ENCODE peak calls at places on chromosomes 13 and 19, in ten cellular contexts. Z is heart left ventricle, K is body of pancreas, C is HCT116, P is NT2/D1, N is SJSA1, E is right atrium auricular region, T is H1, F is colonic mucosa, R is sigmoid colon. B is an unnamed sample.

GRCh38 chr19:19540707-19541515 is 2.8 kb downstream of the CILP2 start:
- DNase-seq in P (peak; percentile 94), E (no peak), Z (no peak), R (no peak), F (peak; percentile 79), T (peak; percentile 94), C (peak; percentile 93), K (peak; percentile 36), N (no peak), B (peak; percentile 44)

GRCh38 chr19:4134351-4134750 is 10.4 kb upstream of the MAP2K2 start:
- DNase-seq in Z (no peak), F (no peak), C (no peak), P (no peak), E (no peak), N (no peak), K (no peak), R (no peak), T (no peak), B (no peak)

GRCh38 chr19:43407416-43408005 is 7.2 kb upstream of the TEX101 start:
- DNase-seq in F (no peak), E (no peak), Z (no peak), R (no peak), N (no peak), K (no peak), P (no peak), C (no peak), T (no peak), B (no peak)

GRCh38 chr19:3132971-3133792 is 2.7 kb upstream of the GNA15 start:
- DNase-seq in Z (peak; percentile 56), K (no peak), P (no peak), T (no peak), N (no peak), R (no peak), F (no peak), C (no peak), E (peak; percentile 71), B (no peak)

GRCh38 chr13:98416408-98416807 is 160.5 kb downstream of the STK24 start:
- DNase-seq in T (no peak), E (no peak), C (no peak), R (no peak), K (peak; percentile 93), Z (no peak), N (no peak), P (no peak), F (peak; percentile 83), B (peak; percentile 84)

GRCh38 chr19:36215276-36216171 is 618 bp downstream of the ZNF146 start:
- DNase-seq in F (no peak), C (no peak), R (no peak), E (no peak), Z (no peak), K (no peak), P (no peak), N (no peak), T (no peak), B (no peak)

GRCh38 chr19:1577929-1578618 is 9.9 kb upstream of the MEX3D start:
- DNase-seq in F (no peak), K (no peak), T (no peak), R (peak; percentile 63), E (no peak), N (peak; percentile 43), Z (no peak), P (no peak), C (no peak), B (no peak)

GRCh38 chr19:45499196-45500180 is 1.2 kb downstream of the PPM1N start:
- DNase-seq in R (no peak), N (no peak), K (no peak), Z (no peak), E (no peak), F (peak; percentile 78), P (peak; percentile 81), T (peak; percentile 97), C (no peak), B (peak; percentile 72)

GRCh38 chr19:41437944-41438574 is 1.7 kb downstream of the DMAC2 start:
- DNase-seq in E (no peak), K (no peak), C (no peak), T (no peak), N (no peak), F (no peak), R (peak; percentile 38), Z (no peak), P (no peak), B (no peak)

GRCh38 chr13:97224544-97225324 is 2.6 kb downstream of the MBNL2 start:
- DNase-seq in R (no peak), F (peak; percentile 62), C (no peak), Z (no peak), P (no peak), E (no peak), T (no peak), K (peak; percentile 91), N (no peak), B (peak; percentile 85)

GRCh38 chr13:44397766-44398223 is 24.2 kb downstream of the SERP2 start:
- DNase-seq in K (no peak), F (no peak), P (no peak), N (no peak), R (peak; percentile 37), E (no peak), Z (no peak), T (no peak), C (no peak), B (no peak)

GRCh38 chr19:10226376-10227214 is 4.5 kb downstream of the S1PR2 start:
- DNase-seq in N (peak; percentile 47), C (no peak), F (peak; percentile 58), E (peak; percentile 94), P (no peak), K (no peak), T (no peak), R (peak; percentile 96), Z (peak; percentile 65), B (no peak)

GRCh38 chr19:50224986-50225747 is 21.7 kb downstream of the MYH14 start:
- DNase-seq in P (no peak), K (no peak), F (no peak), T (no peak), N (no peak), Z (peak; percentile 28), C (no peak), E (no peak), R (no peak), B (no peak)

GRCh38 chr19:33797821-33798633 is 1.4 kb downstream of the KCTD15 start:
- DNase-seq in N (no peak), R (peak; percentile 81), P (no peak), T (no peak), C (no peak), Z (peak; percentile 83), E (no peak), F (peak; percentile 84), K (peak; percentile 63), B (peak; percentile 30)

GRCh38 chr19:37997911-37998344 is 90.9 kb downstream of the SIPA1L3 start:
- DNase-seq in E (no peak), N (peak; percentile 64), C (peak; percentile 91), Z (peak; percentile 31), K (no peak), F (no peak), P (no peak), R (no peak), T (no peak), B (no peak)

GRCh38 chr19:13872695-13873389 is 4.1 kb upstream of the NANOS3 start:
- DNase-seq in C (no peak), E (no peak), R (no peak), T (no peak), Z (no peak), P (peak; percentile 85), F (peak; percentile 62), N (no peak), K (no peak), B (no peak)

DNA sequence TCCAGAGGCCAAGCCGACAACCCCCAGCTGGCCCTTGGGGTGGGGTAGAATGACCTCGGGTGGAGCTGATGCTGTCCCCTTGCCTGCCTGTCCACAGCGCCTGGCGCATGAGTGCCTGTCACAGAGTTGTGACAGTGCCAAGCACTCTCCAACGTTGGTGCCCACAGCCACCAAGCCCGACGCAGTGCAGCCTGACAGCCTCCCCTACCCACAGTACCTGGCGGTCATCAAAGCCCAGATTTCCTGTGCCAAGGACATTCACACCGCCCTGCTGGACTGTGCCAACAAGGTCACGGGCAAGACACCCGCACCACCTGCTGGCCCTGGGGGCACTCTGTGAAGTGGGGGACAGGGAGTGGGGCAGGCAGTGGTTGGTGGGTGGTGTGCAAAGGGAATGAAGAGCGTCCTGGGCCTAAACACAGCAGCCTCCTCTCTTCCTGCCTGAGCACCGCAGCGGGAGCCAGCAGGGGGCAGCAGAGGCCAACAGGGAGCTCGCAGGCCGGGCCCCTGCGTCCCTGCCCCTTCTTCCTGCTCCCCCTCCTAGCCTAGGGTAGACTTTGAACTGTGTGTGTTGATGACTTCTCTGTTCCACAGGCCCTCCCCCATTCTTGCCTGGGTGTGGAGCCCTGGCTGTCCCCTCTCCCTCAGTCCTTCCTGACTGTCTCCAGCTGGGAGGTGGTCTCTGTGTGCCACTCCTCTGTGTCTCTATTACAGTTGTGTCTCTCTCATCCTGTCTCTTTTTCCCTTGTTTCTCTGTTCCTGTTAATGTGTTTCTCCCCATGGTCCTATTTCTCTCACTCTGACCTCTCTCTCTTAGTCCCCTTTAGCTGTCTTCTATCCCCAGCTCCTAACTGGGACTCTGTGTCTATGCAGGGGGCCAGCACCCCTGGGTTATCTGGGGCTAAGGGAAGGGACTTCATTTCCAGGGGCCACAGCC is 6.5 kb downstream of the MED29 start:
- DNase-seq in Z (peak; percentile 90), C (peak; percentile 72), E (peak; percentile 92), K (peak; percentile 93), T (no peak), R (peak; percentile 96), N (peak; percentile 87), F (peak; percentile 97), P (no peak), B (peak; percentile 98)
- H3K4me3 ChIP-seq in Z (no peak overlapping the region), C (peak overlapping the region; percentile 3), E (no peak overlapping the region), K (no peak overlapping the region), T (no peak overlapping the region), R (no peak overlapping the region), N (no peak overlapping the region), F (peak overlapping the region; percentile 10), P (no peak overlapping the region), B (peak overlapping the region; percentile 24)

DNA sequence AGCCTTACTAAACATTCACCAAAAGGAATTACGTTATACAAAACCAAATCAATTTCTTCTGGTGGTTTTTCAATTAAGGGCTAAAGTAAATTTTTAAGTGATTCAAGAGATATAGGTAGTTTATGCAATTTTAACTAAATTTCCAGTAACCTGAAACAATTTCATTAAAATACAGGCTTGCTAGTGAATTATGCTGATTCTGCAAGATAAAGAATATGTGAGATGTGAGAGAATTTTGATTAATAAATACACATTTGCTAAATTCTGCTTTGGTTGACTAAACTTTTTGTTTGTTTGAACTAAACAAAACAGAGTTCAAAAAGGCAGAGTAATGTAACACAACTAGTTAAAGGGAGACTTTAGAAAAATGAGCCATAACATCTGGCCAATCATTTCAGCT is 27.1 kb downstream of the FGF14 start:
- DNase-seq in E (no peak), K (no peak), P (no peak), R (no peak), C (no peak), N (no peak), T (no peak), F (no peak), Z (no peak), B (no peak)
- H3K4me1 ChIP-seq in E (no peaks in the 10 kb centered on the region), K (no peaks in the 10 kb centered on the region), P (no peaks in the 10 kb centered on the region), R (no peaks in the 10 kb centered on the region), C (no peaks in the 10 kb centered on the region), N (no peaks in the 10 kb centered on the region), T (no peaks in the 10 kb centered on the region), F (no peaks in the 10 kb centered on the region), Z (no peaks in the 10 kb centered on the region), B (no peaks in the 10 kb centered on the region)

GRCh38 chr13:41427700-41428099 is 29.6 kb upstream of the RGCC start:
- DNase-seq in Z (no peak), F (no peak), R (no peak), P (no peak), C (no peak), E (no peak), T (no peak), N (no peak), K (no peak), B (no peak)
- H3K4me3 ChIP-seq in Z (peak overlapping the region; percentile 0), F (no peak overlapping the region), R (peak overlapping the region; percentile 33), P (no peak overlapping the region), C (no peak overlapping the region), E (no peak overlapping the region), T (peak overlapping the region; percentile 53), N (no peak overlapping the region), K (no peak overlapping the region), B (no peak overlapping the region)

GRCh38 chr13:24083722-24084421 is 76.6 kb upstream of the SPATA13 start:
- DNase-seq in R (no peak), K (no peak), F (no peak), E (peak; percentile 50), N (no peak), Z (no peak), T (no peak), P (no peak), C (no peak), B (no peak)
- H3K4me1 ChIP-seq in R (peaks cover 7% of the 10 kb centered on the region), K (peaks cover 43% of the 10 kb centered on the region), F (peaks cover 5% of the 10 kb centered on the region), E (peaks cover 10% of the 10 kb centered on the region), N (peaks cover 9% of the 10 kb centered on the region), Z (peaks cover 3% of the 10 kb centered on the region), T (peaks cover 3% of the 10 kb centered on the region), P (peaks cover 2% of the 10 kb centered on the region), C (peaks cover 7% of the 10 kb centered on the region), B (no peaks in the 10 kb centered on the region)

B was measured in small intestine.